ENCODE peak calls at places on chromosomes 12 and 14, in five cellular contexts. One of them, this sample, is unnamed.

GRCh38 chr12:123847019-123847418 is 84.9 kb downstream of the DNAH10 start:
- DNase-seq in activated T-helper 9 cell treated with anti-CD3 and anti-CD28 coated beads, Interleukin-2, amount 50 U/mL, for 16 hours: no peak
- DNase-seq in T-helper 22 cell: no peak
- DNase-seq in hippocampal formation: no peak
- DNase-seq in NCI-H460: no peak
- DNase-seq in this sample: no peak

GRCh38 chr12:22255097-22255496 is 79.4 kb downstream of the ST8SIA1 start:
- DNase-seq in activated T-helper 9 cell treated with anti-CD3 and anti-CD28 coated beads, Interleukin-2, amount 50 U/mL, for 16 hours: no peak
- DNase-seq in T-helper 22 cell: no peak
- DNase-seq in hippocampal formation: no peak
- DNase-seq in NCI-H460: no peak
- DNase-seq in this sample: no peak

GRCh38 chr12:52191841-52192791 is at the start of gene KRT80:
- DNase-seq in activated T-helper 9 cell treated with anti-CD3 and anti-CD28 coated beads, Interleukin-2, amount 50 U/mL, for 16 hours: no peak
- DNase-seq in T-helper 22 cell: no peak
- DNase-seq in hippocampal formation: peak
- DNase-seq in NCI-H460: peak
- DNase-seq in this sample: no peak

GRCh38 chr12:74599932-74600331 is 62.3 kb downstream of the ATXN7L3B start:
- DNase-seq in activated T-helper 9 cell treated with anti-CD3 and anti-CD28 coated beads, Interleukin-2, amount 50 U/mL, for 16 hours: no peak
- DNase-seq in T-helper 22 cell: no peak
- DNase-seq in hippocampal formation: no peak
- DNase-seq in NCI-H460: no peak
- DNase-seq in this sample: no peak

GRCh38 chr12:6551496-6552139 is 4.2 kb downstream of the IFFO1 start:
- DNase-seq in activated T-helper 9 cell treated with anti-CD3 and anti-CD28 coated beads, Interleukin-2, amount 50 U/mL, for 16 hours: no peak
- DNase-seq in T-helper 22 cell: no peak
- DNase-seq in hippocampal formation: no peak
- DNase-seq in NCI-H460: no peak
- DNase-seq in this sample: no peak

GRCh38 chr14:68681256-68681655 is 111.6 kb downstream of the ZFP36L1 start:
- DNase-seq in activated T-helper 9 cell treated with anti-CD3 and anti-CD28 coated beads, Interleukin-2, amount 50 U/mL, for 16 hours: no peak
- DNase-seq in T-helper 22 cell: no peak
- DNase-seq in hippocampal formation: no peak
- DNase-seq in NCI-H460: no peak
- DNase-seq in this sample: no peak

GRCh38 chr14:99316281-99317163 is 44.5 kb upstream of the BCL11B start:
- DNase-seq in activated T-helper 9 cell treated with anti-CD3 and anti-CD28 coated beads, Interleukin-2, amount 50 U/mL, for 16 hours: no peak
- DNase-seq in T-helper 22 cell: no peak
- DNase-seq in hippocampal formation: no peak
- DNase-seq in NCI-H460: no peak
- DNase-seq in this sample: no peak

GRCh38 chr12:52425466-52425865 is 8.7 kb downstream of the KRT75 start:
- DNase-seq in activated T-helper 9 cell treated with anti-CD3 and anti-CD28 coated beads, Interleukin-2, amount 50 U/mL, for 16 hours: no peak
- DNase-seq in T-helper 22 cell: no peak
- DNase-seq in hippocampal formation: no peak
- DNase-seq in NCI-H460: no peak
- DNase-seq in this sample: no peak

GRCh38 chr14:55062517-55063351 is 11.3 kb downstream of the MAPK1IP1L start:
- DNase-seq in activated T-helper 9 cell treated with anti-CD3 and anti-CD28 coated beads, Interleukin-2, amount 50 U/mL, for 16 hours: no peak
- DNase-seq in T-helper 22 cell: no peak
- DNase-seq in hippocampal formation: no peak
- DNase-seq in NCI-H460: no peak
- DNase-seq in this sample: no peak

GRCh38 chr12:46492471-46493351 is 120.1 kb upstream of the SLC38A2 start:
- DNase-seq in activated T-helper 9 cell treated with anti-CD3 and anti-CD28 coated beads, Interleukin-2, amount 50 U/mL, for 16 hours: no peak
- DNase-seq in T-helper 22 cell: no peak
- DNase-seq in hippocampal formation: no peak
- DNase-seq in NCI-H460: peak
- DNase-seq in this sample: no peak

GRCh38 chr14:89906000-89906399 is 48.5 kb downstream of the EFCAB11 start:
- DNase-seq in activated T-helper 9 cell treated with anti-CD3 and anti-CD28 coated beads, Interleukin-2, amount 50 U/mL, for 16 hours: no peak
- DNase-seq in T-helper 22 cell: no peak
- DNase-seq in hippocampal formation: no peak
- DNase-seq in NCI-H460: no peak
- DNase-seq in this sample: no peak

GRCh38 chr14:51298895-51299294 is 58.8 kb downstream of the TMX1 start:
- DNase-seq in activated T-helper 9 cell treated with anti-CD3 and anti-CD28 coated beads, Interleukin-2, amount 50 U/mL, for 16 hours: no peak
- DNase-seq in T-helper 22 cell: no peak
- DNase-seq in hippocampal formation: no peak
- DNase-seq in NCI-H460: no peak
- DNase-seq in this sample: no peak

GRCh38 chr12:1544991-1545700 is 49.2 kb downstream of the FBXL14 start:
- DNase-seq in activated T-helper 9 cell treated with anti-CD3 and anti-CD28 coated beads, Interleukin-2, amount 50 U/mL, for 16 hours: no peak
- DNase-seq in T-helper 22 cell: no peak
- DNase-seq in hippocampal formation: peak
- DNase-seq in NCI-H460: peak
- DNase-seq in this sample: no peak

GRCh38 chr12:48883305-48884171 is 17.9 kb upstream of the RND1 start:
- DNase-seq in activated T-helper 9 cell treated with anti-CD3 and anti-CD28 coated beads, Interleukin-2, amount 50 U/mL, for 16 hours: no peak
- DNase-seq in T-helper 22 cell: no peak
- DNase-seq in hippocampal formation: no peak
- DNase-seq in NCI-H460: no peak
- DNase-seq in this sample: no peak

GRCh38 chr12:28781671-28782652 is 367.1 kb upstream of the FAR2 start:
- DNase-seq in activated T-helper 9 cell treated with anti-CD3 and anti-CD28 coated beads, Interleukin-2, amount 50 U/mL, for 16 hours: no peak
- DNase-seq in T-helper 22 cell: no peak
- DNase-seq in hippocampal formation: no peak
- DNase-seq in NCI-H460: no peak
- DNase-seq in this sample: no peak

GRCh38 chr12:66235626-66236281 is 46.7 kb downstream of the IRAK3 start:
- DNase-seq in activated T-helper 9 cell treated with anti-CD3 and anti-CD28 coated beads, Interleukin-2, amount 50 U/mL, for 16 hours: no peak
- DNase-seq in T-helper 22 cell: no peak
- DNase-seq in hippocampal formation: no peak
- DNase-seq in NCI-H460: no peak
- DNase-seq in this sample: no peak

GRCh38 chr12:1917172-1918070 is 1.0 kb downstream of the CACNA2D4 start:
- DNase-seq in activated T-helper 9 cell treated with anti-CD3 and anti-CD28 coated beads, Interleukin-2, amount 50 U/mL, for 16 hours: no peak
- DNase-seq in T-helper 22 cell: no peak
- DNase-seq in hippocampal formation: no peak
- DNase-seq in NCI-H460: no peak
- DNase-seq in this sample: no peak

GRCh38 chr14:52950410-52950897 is 396 bp downstream of the FERMT2 start:
- DNase-seq in activated T-helper 9 cell treated with anti-CD3 and anti-CD28 coated beads, Interleukin-2, amount 50 U/mL, for 16 hours: no peak
- DNase-seq in T-helper 22 cell: no peak
- DNase-seq in hippocampal formation: peak
- DNase-seq in NCI-H460: peak
- DNase-seq in this sample: peak

This sample was measured in T-helper 17 cell.